ENCODE peak calls at places on chromosomes 5 and 9, in four cellular contexts. One of them, this sample, is unnamed.
A peak's percentile ranks its signal among the peaks of the same experiment; 100 is the strongest.

GRCh38 chr9:99000480-99001395 is 57.0 kb downstream of the COL15A1 start:
- DNase-seq in breast epithelium: no peak
- DNase-seq in mucosa of gallbladder: peak; percentile 64
- DNase-seq in endothelial cell: peak; percentile 56
- DNase-seq in this sample: peak; percentile 64

GRCh38 chr9:19481471-19481870 is 72.7 kb downstream of the ACER2 start:
- DNase-seq in endothelial cell: no peak
- DNase-seq in breast epithelium: no peak
- DNase-seq in mucosa of gallbladder: no peak
- DNase-seq in this sample: no peak

GRCh38 chr9:90855208-90856000 is 53.8 kb downstream of the SYK start:
- DNase-seq in endothelial cell: no peak
- DNase-seq in breast epithelium: no peak
- DNase-seq in mucosa of gallbladder: no peak
- DNase-seq in this sample: no peak

GRCh38 chr9:90974007-90974406 is 172.4 kb downstream of the SYK start:
- DNase-seq in endothelial cell: no peak
- DNase-seq in mucosa of gallbladder: no peak
- DNase-seq in breast epithelium: no peak
- DNase-seq in this sample: peak; percentile 79

GRCh38 chr5:173714551-173715428 is 98.3 kb upstream of the BOD1 start:
- DNase-seq in breast epithelium: no peak
- DNase-seq in mucosa of gallbladder: no peak
- DNase-seq in endothelial cell: no peak
- DNase-seq in this sample: peak; percentile 86

GRCh38 chr9:70043689-70044449 is at the start of gene MAMDC2:
- DNase-seq in mucosa of gallbladder: peak; percentile 35
- DNase-seq in endothelial cell: peak; percentile 49
- DNase-seq in breast epithelium: no peak
- DNase-seq in this sample: peak; percentile 68

GRCh38 chr5:178230879-178231735 is 1.5 kb downstream of the PHYKPL start:
- DNase-seq in breast epithelium: no peak
- DNase-seq in mucosa of gallbladder: no peak
- DNase-seq in endothelial cell: no peak
- DNase-seq in this sample: peak; percentile 40

GRCh38 chr5:41707853-41708603 is 162.2 kb downstream of the OXCT1 start:
- DNase-seq in breast epithelium: no peak
- DNase-seq in mucosa of gallbladder: no peak
- DNase-seq in endothelial cell: peak; percentile 9
- DNase-seq in this sample: peak; percentile 76

GRCh38 chr5:78718185-78718584 is 69.6 kb upstream of the LHFPL2 start:
- DNase-seq in endothelial cell: no peak
- DNase-seq in mucosa of gallbladder: no peak
- DNase-seq in breast epithelium: no peak
- DNase-seq in this sample: no peak

GRCh38 chr5:11476866-11477265 is 427.4 kb downstream of the CTNND2 start:
- DNase-seq in breast epithelium: no peak
- DNase-seq in mucosa of gallbladder: no peak
- DNase-seq in endothelial cell: no peak
- DNase-seq in this sample: no peak

GRCh38 chr9:125541840-125542243 is 165.2 kb downstream of the MAPKAP1 start:
- DNase-seq in endothelial cell: no peak
- DNase-seq in breast epithelium: no peak
- DNase-seq in mucosa of gallbladder: no peak
- DNase-seq in this sample: no peak

GRCh38 chr5:88269222-88269771 is 652 bp upstream of the TMEM161B start:
- DNase-seq in endothelial cell: no peak
- DNase-seq in mucosa of gallbladder: peak; percentile 10
- DNase-seq in breast epithelium: no peak
- DNase-seq in this sample: no peak

GRCh38 chr9:4327504-4328191 is 27.8 kb upstream of the GLIS3 start:
- DNase-seq in breast epithelium: no peak
- DNase-seq in mucosa of gallbladder: no peak
- DNase-seq in endothelial cell: no peak
- DNase-seq in this sample: peak; percentile 68

GRCh38 chr9:133108794-133109641 is 12.0 kb downstream of the RALGDS start:
- DNase-seq in mucosa of gallbladder: no peak
- DNase-seq in breast epithelium: no peak
- DNase-seq in endothelial cell: no peak
- DNase-seq in this sample: no peak